ENCODE peak calls at places on chromosomes 2 and 18, in four cellular contexts. B is right atrium auricular region, P is HepG2, V is A549. L is an unnamed sample.

GRCh38 chr2:43438342-43438741 is 157.5 kb downstream of the THADA start:
- DNase-seq in V (peak), P (no peak), B (no peak), L (no peak)

GRCh38 chr2:234343297-234343696 is 153.6 kb downstream of the ARL4C start:
- DNase-seq in B (no peak), P (no peak), V (no peak), L (no peak)

GRCh38 chr18:24271381-24272331 is 126.0 kb downstream of the OSBPL1A start:
- DNase-seq in P (peak), V (peak), B (peak), L (peak)

GRCh38 chr2:127508621-127509034 is 17.7 kb downstream of the IWS1 start:
- DNase-seq in P (peak), V (peak), B (peak), L (peak)

GRCh38 chr2:218895326-218895725 is 14.7 kb downstream of the WNT10A start:
- DNase-seq in V (no peak), B (no peak), P (no peak), L (peak)

GRCh38 chr18:26919656-26920055 is 54.1 kb upstream of the AQP4 start:
- DNase-seq in V (peak), B (no peak), P (no peak), L (no peak)

GRCh38 chr2:98936917-98937351 is 909 bp upstream of the CRACDL start:
- DNase-seq in P (no peak), B (no peak), V (no peak), L (no peak)

GRCh38 chr18:67232406-67232805 is 284.1 kb downstream of the DSEL start:
- DNase-seq in B (no peak), P (no peak), V (peak), L (no peak)

GRCh38 chr2:12412898-12413305 is 303.8 kb upstream of the TRIB2 start:
- DNase-seq in P (no peak), V (no peak), B (no peak), L (no peak)

DNA sequence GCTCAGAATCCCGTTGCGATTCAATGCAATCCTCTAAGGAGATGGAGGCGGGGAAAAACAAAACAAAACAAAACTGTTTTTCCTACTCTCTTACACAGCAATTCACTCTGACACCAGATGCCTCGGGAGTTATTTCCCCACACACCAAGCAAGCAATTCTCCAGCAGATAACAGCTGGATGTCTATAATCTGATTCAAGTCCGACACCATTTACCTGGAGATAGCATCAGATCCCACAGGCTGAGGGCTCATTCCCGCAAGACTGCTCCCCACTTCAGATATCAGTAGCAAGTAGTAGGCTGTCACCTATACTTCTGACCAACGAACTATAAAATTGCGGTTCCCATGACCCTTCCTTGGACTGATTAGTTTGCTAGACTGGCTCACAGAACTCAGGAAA is 58.7 kb downstream of the DTNB start:
- DNase-seq in B (no peak), V (no peak), P (no peak), L (no peak)
- H3K27ac ChIP-seq in B (no peak), V (no peak), P (no peak), L (no peak)

DNA sequence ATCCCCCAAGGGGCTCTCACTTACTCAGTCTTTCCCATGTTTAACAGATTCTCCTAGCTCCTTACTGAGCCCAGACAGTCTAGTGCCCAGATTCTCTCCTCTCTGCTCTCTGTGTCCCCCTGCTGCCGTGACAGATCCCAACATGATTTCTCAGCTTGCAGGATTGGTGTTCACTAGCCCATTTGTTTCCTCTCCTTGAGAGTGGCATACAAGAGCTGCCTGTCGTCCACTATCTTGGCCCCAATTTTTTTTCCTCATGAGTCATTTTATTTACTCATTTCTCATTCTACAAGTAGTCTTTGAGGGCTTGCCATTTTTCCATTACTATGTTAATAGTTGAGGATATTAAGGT is 199.9 kb upstream of the FN1 start:
- DNase-seq in P (peak), V (peak), B (no peak), L (no peak)
- TF ChIP-seq CTCF in P (peak), V (no peak), B (no peak), L (no peak)

DNA sequence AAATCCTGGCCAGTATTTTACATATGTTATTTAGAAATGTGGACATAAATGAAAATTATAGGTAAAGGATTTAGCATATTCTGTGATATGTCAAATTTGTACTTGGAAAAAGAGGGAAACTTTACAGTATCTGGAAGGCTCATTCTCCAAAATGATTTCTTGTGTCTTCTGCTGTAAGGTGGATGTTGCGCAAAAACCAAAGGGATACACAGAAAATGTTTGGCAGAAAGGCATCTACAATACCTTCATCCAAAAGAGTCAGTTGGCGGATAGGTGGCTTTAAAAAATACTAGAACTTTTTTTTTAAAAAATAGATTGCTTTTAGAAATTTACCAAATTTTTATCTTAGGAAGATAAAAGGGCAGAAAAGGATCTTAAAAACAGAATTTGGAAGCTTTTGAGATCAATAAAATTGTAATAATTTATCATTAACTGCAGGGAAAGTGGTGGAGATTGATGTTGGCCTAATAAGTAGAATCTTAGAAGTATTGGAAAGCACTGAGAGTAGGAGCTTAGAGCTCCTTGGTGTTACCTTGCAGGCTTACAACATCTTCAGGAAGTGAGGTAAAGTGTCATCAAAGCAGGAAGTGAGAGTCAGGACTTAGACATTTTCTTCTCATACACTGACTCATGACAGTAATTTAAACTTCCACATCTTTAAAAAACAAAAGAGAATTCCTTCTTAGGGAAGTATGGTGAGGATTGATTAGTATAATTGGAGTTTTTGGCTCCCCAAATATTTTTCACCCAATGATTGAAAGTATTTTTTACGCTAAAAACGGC is 2.1 kb downstream of the NABP1 start:
- DNase-seq in B (no peak), P (no peak), V (peak), L (no peak)
- H3K27ac ChIP-seq in B (no peak), P (no peak), V (peak), L (peak)

DNA sequence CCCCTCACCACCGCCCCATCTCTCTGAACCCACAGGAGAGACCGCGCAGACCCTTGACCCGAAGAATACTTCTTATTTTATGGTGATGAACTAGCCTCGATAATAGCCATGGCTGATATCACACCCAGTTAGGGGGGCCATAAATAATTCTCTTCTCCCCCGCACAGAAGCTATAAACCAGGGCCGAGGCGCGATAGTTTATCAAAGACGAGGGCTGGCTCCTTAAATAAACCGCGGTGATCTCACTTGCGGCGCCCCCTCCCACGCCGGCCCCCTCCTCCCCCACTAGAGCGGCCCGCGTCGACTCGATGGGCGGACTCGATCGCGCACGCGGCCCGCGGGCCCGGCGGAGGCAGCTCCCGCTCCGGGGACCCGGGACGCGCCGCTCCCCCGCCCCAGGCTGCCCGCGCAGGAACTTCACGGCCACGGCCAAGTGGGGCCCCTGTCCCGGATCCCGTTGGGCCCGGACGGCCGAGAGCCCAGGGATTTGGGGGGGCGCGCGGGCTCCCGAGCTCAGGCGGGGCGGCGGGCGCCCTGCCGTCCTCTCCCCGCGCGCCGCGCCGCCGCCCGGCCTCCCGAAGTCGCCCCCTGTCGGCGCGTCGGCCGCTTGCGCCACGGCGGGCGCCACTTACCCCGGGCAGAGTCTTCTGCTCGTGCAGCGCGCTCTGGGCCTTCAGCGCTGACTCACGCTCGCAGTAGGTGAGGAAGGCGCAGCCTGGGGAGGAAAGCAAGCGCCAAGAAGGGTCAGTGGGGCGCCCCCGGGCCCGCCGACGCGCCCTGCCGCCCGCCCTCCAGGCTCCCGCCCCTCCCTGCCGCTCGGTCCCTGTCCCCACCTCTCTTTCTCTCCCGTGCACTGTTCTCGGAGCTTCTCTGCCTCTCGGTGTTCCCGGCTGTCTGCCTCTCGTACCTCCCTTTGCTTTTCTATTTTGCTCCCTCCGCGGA is 80.4 kb downstream of the CELF4 start:
- DNase-seq in V (peak), B (no peak), P (no peak), L (no peak)
- TF ChIP-seq CTCF in V (peak), B (no peak), P (peak), L (no peak)

GRCh38 chr18:3468066-3468705 is 18.2 kb downstream of the TGIF1 start:
- DNase-seq in P (no peak), B (no peak), V (no peak), L (peak)
- H3K27ac ChIP-seq in P (no peak), B (no peak), V (peak), L (no peak)

GRCh38 chr2:53739057-53739456 is 28.5 kb upstream of the CHAC2 start:
- DNase-seq in B (no peak), V (no peak), P (no peak), L (no peak)

GRCh38 chr2:53744395-53745065 is 23.1 kb upstream of the CHAC2 start:
- DNase-seq in V (no peak), P (no peak), B (no peak), L (no peak)

GRCh38 chr2:53737091-53737490 is 30.5 kb upstream of the CHAC2 start:
- DNase-seq in P (no peak), V (no peak), B (no peak), L (no peak)

GRCh38 chr2:53740170-53740569 is 27.4 kb upstream of the CHAC2 start:
- DNase-seq in P (peak), V (peak), B (no peak), L (no peak)
- TF ChIP-seq CTCF in P (peak), V (peak), B (no peak), L (no peak)

DNA sequence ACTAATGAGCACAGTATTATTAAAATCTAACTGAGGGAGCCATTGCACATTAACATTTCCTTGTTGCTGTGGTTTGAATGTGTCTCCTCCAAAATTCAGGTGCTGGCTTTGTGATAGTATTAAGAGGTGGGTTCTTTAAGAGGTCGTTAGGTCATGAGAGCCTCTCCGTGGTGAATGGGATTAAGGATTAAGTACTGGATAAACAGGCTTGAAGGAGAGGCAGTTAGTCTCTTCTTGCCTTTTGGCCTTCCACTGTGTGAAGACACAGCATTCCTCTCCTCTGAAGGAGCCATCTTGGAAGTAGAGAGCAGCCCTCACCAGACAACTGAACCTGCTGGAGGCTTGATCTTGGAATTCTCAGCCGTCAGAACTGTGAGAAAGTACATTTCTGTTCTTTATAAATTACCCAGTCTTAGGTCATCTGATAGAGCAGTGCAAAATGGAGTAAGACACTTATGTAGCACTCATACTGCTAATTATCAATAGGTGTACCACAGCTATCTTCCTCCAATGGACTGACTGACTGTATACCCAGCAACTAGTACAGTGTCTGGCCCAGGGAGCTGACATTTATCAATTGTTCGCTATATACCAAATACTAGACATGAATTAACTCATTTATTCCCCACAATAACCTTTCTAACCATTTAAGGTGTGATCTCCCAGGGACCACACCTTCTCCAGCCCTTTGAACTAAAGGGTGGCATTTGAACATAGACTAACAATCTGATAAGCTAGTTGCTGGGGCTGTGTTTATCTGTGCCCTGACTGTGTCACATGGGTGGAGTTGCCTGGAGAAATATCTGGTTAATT is 182.8 kb downstream of the MYO3B start:
- DNase-seq in P (no peak), V (no peak), B (no peak), L (no peak)
- H3K27ac ChIP-seq in P (no peak), V (no peak), B (no peak), L (no peak)

DNA sequence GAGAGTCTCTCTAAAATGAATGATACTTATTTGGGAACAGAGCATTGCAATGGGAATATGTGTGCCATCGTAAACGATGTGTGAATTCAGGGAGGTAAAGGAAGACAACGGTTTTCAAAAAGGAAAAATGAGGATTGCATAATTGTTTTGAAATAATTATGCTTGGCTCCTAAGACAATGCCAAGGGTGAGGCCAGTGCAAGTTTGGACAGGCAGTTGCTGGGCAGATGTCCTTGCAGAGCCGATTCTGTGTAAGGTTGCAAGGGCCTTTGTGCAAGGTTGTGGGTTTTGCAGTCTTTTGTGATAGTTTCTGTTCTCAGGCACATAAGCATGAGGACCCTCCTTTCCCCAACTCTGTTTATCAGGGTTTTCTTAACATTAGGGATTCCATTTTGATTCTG is 70.0 kb upstream of the ZNF236 start:
- DNase-seq in B (no peak), V (no peak), P (no peak), L (no peak)
- TF ChIP-seq CTCF in B (no peak), V (no peak), P (no peak), L (no peak)

GRCh38 chr2:71466301-71467179 is 13.2 kb downstream of the DYSF start:
- DNase-seq in B (no peak), P (no peak), V (peak), L (no peak)
- H3K27ac ChIP-seq in B (peak), P (no peak), V (peak), L (peak)

DNA sequence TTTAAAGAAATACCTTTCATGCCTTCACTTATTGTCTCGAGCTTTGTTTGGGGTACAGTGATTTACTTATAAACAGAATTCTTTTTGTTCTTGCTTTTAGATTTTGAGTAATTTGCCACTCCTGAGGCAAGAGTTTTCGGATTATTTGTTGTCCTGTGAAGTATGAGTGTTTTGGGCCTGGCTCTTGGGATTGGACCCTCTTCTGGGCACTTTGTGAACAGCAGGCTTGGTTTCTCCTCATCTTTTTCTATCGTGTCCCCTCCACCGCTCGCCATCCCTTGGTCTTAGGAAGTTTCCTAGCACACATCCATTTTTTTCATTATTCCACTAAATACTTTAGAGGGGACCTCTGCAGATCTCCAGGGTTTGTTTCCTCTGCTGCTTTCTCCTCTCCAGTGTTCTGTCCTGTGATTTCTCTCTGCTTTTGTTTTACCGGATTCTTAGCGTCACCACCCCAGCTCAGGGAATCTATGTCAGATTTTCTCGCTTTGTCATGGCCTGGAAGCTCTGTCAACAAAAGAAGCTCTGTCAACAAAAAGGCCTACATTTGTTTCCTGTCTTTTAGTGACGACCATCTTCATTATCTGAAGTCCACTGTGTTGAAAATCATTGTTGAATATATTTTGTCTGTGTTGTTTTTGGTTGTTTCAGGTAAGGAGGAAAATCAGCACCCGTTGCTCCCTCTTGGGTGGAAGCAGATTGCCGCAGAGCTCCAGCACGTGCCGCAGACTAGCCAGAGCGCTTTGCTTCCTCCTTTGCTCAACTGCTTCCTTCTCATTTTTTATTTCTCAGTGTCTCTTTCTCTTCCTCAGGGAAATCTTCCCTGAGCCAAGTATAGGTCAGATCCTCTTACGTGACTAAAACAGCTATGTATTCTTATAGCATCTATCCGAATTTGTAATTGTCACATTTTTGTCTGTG is 27.8 kb downstream of the ANKRD62 start:
- DNase-seq in V (peak), P (peak), B (no peak), L (no peak)
- TF ChIP-seq CTCF in V (peak), P (peak), B (no peak), L (no peak)

L was measured in colonic mucosa.